ENCODE peak calls at places on chromosomes 2 and 18, in seven cellular contexts. O is brain microvascular endothelial cell, V is esophagus squamous epithelium, F is AG04450, T is tibial artery, I is ovary, X is pancreas. Z is an unnamed sample.

GRCh38 chr2:110755494-110756078 is 23.2 kb downstream of the ACOXL start:
- DNase-seq in F (no peak), X (no peak), O (no peak), I (no peak), T (no peak), V (no peak), Z (no peak)

GRCh38 chr2:62462211-62462610 is 43.8 kb downstream of the TMEM17 start:
- DNase-seq in O (no peak), I (no peak), T (no peak), V (no peak), X (no peak), F (no peak), Z (no peak)

GRCh38 chr2:105179469-105180372 is 61.8 kb upstream of the GPR45 start:
- DNase-seq in I (peak), T (no peak), O (peak), X (peak), V (no peak), F (peak), Z (peak)

GRCh38 chr2:85273732-85274731 is 53.8 kb downstream of the TGOLN2 start:
- DNase-seq in T (no peak), V (no peak), X (no peak), F (peak), O (peak), I (peak), Z (peak)

GRCh38 chr2:10382313-10383061 is 65.6 kb downstream of the ODC1 start:
- DNase-seq in V (peak), F (no peak), I (no peak), T (no peak), O (no peak), X (no peak), Z (no peak)

GRCh38 chr2:118539290-118539689 is 308.2 kb downstream of the EN1 start:
- DNase-seq in V (no peak), X (peak), T (no peak), F (no peak), I (peak), O (peak), Z (peak)

GRCh38 chr2:144402282-144402681 is 117.6 kb downstream of the ZEB2 start:
- DNase-seq in X (no peak), T (no peak), O (no peak), F (no peak), I (no peak), V (no peak), Z (peak)

GRCh38 chr2:208266641-208267335 is 733 bp downstream of the PIKFYVE start:
- DNase-seq in T (no peak), I (no peak), X (no peak), V (no peak), O (no peak), F (no peak), Z (no peak)

GRCh38 chr2:106575955-106576354 is 88.8 kb downstream of the CD8B2 start:
- DNase-seq in X (peak), V (no peak), T (peak), I (peak), F (no peak), O (peak), Z (peak)

GRCh38 chr2:200335657-200336056 is 29.2 kb downstream of the SPATS2L start:
- DNase-seq in F (no peak), V (no peak), I (no peak), O (no peak), X (no peak), T (no peak), Z (no peak)

GRCh38 chr2:15799432-15799827 is 140.9 kb upstream of the MYCN start:
- DNase-seq in F (no peak), X (no peak), O (no peak), T (no peak), I (no peak), V (no peak), Z (no peak)

GRCh38 chr2:15944325-15945017 is 4.1 kb downstream of the MYCN start:
- DNase-seq in F (no peak), I (no peak), X (no peak), V (no peak), T (no peak), O (no peak), Z (no peak)

GRCh38 chr2:190607014-190607597 is 41.8 kb upstream of the NAB1 start:
- DNase-seq in X (no peak), T (no peak), F (peak), I (no peak), V (no peak), O (peak), Z (no peak)

GRCh38 chr2:36433311-36434217 is 78.0 kb downstream of the CRIM1 start:
- DNase-seq in T (no peak), V (no peak), I (peak), O (peak), F (no peak), X (no peak), Z (no peak)

GRCh38 chr18:79400591-79401381 is 5.1 kb downstream of the NFATC1 start:
- DNase-seq in I (peak), T (no peak), F (no peak), V (no peak), X (no peak), O (no peak), Z (no peak)

GRCh38 chr18:32455346-32455745 is 15.3 kb downstream of the GAREM1 start:
- DNase-seq in V (no peak), X (no peak), T (no peak), O (no peak), I (no peak), F (no peak), Z (no peak)

GRCh38 chr2:56522605-56523089 is 338.9 kb downstream of the CCDC85A start:
- DNase-seq in X (peak), T (no peak), O (no peak), I (no peak), F (no peak), V (no peak), Z (no peak)

GRCh38 chr2:106108351-106108750 is 85.8 kb downstream of the UXS1 start:
- DNase-seq in F (no peak), T (no peak), V (no peak), I (peak), O (peak), X (no peak), Z (peak)

GRCh38 chr2:201260302-201260800 is at the start of gene CASP8:
- DNase-seq in F (no peak), X (no peak), O (peak), I (no peak), V (no peak), T (no peak), Z (peak)

GRCh38 chr18:75544051-75544481 is 116.6 kb upstream of the SMIM21 start:
- DNase-seq in T (no peak), V (no peak), X (no peak), O (no peak), I (no peak), F (no peak), Z (no peak)

GRCh38 chr2:174573621-174574081 is 24.0 kb downstream of the WIPF1 start:
- DNase-seq in F (no peak), T (peak), X (no peak), V (no peak), I (no peak), O (no peak), Z (no peak)

GRCh38 chr2:54613794-54614257 is 109.6 kb upstream of the EML6 start:
- DNase-seq in T (no peak), I (no peak), X (no peak), V (no peak), F (no peak), O (peak), Z (peak)

GRCh38 chr2:207318071-207318683 is 152.4 kb upstream of the KLF7 start:
- DNase-seq in T (no peak), V (no peak), O (no peak), X (no peak), F (no peak), I (no peak), Z (no peak)

GRCh38 chr18:56035546-56035945 is 447.6 kb upstream of the TCF4 start:
- DNase-seq in T (no peak), F (no peak), I (no peak), O (no peak), X (no peak), V (no peak), Z (no peak)

GRCh38 chr2:100214265-100214961 is 72.0 kb upstream of the AFF3 start:
- DNase-seq in X (no peak), O (no peak), T (peak), I (peak), F (no peak), V (no peak), Z (no peak)

GRCh38 chr2:222823183-222823915 is 37.5 kb upstream of the ACSL3 start:
- DNase-seq in F (no peak), V (no peak), O (no peak), X (no peak), I (no peak), T (no peak), Z (no peak)

GRCh38 chr2:179691235-179691634 is 170.2 kb downstream of the ZNF385B start:
- DNase-seq in O (no peak), I (no peak), T (no peak), V (no peak), F (no peak), X (no peak), Z (no peak)

GRCh38 chr2:162919111-162919510 is 80.5 kb upstream of the KCNH7 start:
- DNase-seq in T (no peak), I (no peak), V (no peak), O (no peak), F (no peak), X (no peak), Z (no peak)

GRCh38 chr2:62999905-63000304 is 50.7 kb upstream of the OTX1 start:
- DNase-seq in I (no peak), V (no peak), X (no peak), F (no peak), O (no peak), T (peak), Z (peak)

GRCh38 chr2:12923907-12924610 is 207.3 kb downstream of the TRIB2 start:
- DNase-seq in F (no peak), V (no peak), O (no peak), X (no peak), T (no peak), I (no peak), Z (no peak)

GRCh38 chr2:204431529-204431928 is 113.7 kb upstream of the PARD3B start:
- DNase-seq in O (no peak), X (no peak), I (no peak), T (no peak), V (no peak), F (no peak), Z (no peak)

GRCh38 chr2:205754924-205755321 is 72.6 kb downstream of the NRP2 start:
- DNase-seq in F (no peak), V (no peak), O (peak), X (no peak), T (no peak), I (peak), Z (peak)

GRCh38 chr18:66826211-66826610 is 222.3 kb upstream of the CDH19 start:
- DNase-seq in I (no peak), T (no peak), F (no peak), O (no peak), X (no peak), V (no peak), Z (no peak)

GRCh38 chr2:238425505-238425978 is 1.2 kb upstream of the ASB1 start:
- DNase-seq in F (no peak), T (no peak), O (no peak), X (no peak), V (no peak), I (no peak), Z (peak)

DNA sequence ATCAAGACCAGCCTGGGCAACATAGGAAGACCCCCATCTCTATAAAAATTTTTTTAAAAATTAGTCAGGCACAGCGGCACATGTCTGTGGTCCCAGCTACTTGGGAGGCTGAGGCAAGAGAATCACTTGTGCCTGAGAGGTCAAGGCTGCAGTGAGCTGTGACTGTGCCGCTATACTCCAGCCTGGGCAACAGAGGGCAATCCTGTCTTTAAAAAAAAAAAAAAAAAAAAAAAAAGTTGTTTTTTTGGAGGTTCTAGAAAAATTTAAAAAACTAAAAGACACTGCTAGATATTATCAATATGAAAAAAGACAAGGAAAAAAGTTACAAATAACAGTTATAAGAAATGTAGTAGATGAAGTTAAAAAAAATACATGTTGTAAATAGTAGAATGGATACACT is 56.1 kb upstream of the C2orf15 start:
- DNase-seq in I (no peak), V (no peak), O (no peak), T (no peak), F (no peak), X (no peak), Z (no peak)
- TF ChIP-seq CTCF in I (no peak), V (no peak), O (peak), T (no peak), F (peak), X (no peak), Z (no peak)

GRCh38 chr2:230716588-230716987 is 3.9 kb downstream of the CAB39 start:
- DNase-seq in X (no peak), V (no peak), F (no peak), O (no peak), T (no peak), I (no peak), Z (no peak)

GRCh38 chr2:230719340-230719739 is 6.7 kb downstream of the CAB39 start:
- DNase-seq in O (no peak), I (no peak), X (no peak), T (no peak), V (no peak), F (no peak), Z (no peak)

GRCh38 chr2:230715201-230715600 is 2.6 kb downstream of the CAB39 start:
- DNase-seq in T (no peak), F (no peak), I (no peak), V (no peak), O (no peak), X (no peak), Z (no peak)

GRCh38 chr2:230714122-230714453 is 1.4 kb downstream of the CAB39 start:
- DNase-seq in V (no peak), F (no peak), O (peak), I (no peak), T (no peak), X (no peak), Z (peak)

DNA sequence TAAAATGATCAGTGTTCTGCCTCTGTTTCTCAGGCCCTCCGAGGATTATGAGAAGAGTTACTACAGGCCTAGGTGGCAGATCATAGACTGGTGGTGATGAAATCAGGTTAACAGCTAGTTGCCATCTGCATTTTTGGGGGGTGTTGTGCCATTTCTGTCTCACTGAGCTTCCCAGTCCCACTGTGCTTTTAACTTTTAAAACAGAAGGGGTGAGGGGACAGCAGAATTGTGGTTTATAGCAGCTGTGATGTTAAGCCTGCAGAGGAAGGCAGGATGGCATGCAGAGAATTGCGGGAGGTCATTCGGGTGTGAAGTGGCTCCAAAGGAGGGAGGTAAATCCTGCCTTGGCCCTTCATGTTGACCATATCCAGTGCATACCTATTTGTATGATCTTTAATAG is 5.0 kb downstream of the CAB39 start:
- DNase-seq in I (no peak), V (no peak), X (no peak), T (no peak), O (no peak), F (no peak), Z (no peak)
- H3K4me3 ChIP-seq in I (no peak), V (no peak), X (no peak), T (no peak), O (no peak), F (no peak), Z (no peak)

GRCh38 chr18:51135795-51136194 is 61.7 kb downstream of the MEX3C start:
- DNase-seq in I (no peak), V (no peak), O (no peak), T (no peak), F (no peak), X (no peak), Z (no peak)
- TF ChIP-seq CTCF in I (no peak), V (peak), O (peak), T (no peak), F (peak), X (no peak), Z (peak)

DNA sequence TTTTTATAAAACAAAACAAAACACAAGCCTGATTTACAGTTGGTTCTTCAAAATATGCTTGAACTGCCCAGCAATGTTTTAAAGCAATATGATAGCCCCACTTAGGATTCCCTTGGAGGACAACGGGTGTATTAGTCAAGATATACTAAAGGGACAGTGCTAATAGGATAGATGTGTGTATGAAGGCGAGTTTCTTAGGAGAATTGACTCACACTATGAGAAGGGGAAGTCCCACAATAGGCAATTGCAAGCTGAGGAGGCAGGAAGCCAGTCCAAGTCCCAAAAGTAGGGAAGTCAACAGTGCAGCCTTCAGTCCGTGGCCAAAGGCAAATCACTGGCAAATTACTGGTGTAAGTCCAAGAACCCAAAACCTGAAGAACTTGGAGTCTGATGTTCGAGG is 167.9 kb downstream of the CBLN2 start:
- DNase-seq in X (no peak), T (no peak), F (no peak), O (no peak), I (no peak), V (no peak), Z (no peak)
- H3K4me3 ChIP-seq in X (no peak), T (no peak), F (no peak), O (no peak), I (no peak), V (no peak), Z (no peak)

DNA sequence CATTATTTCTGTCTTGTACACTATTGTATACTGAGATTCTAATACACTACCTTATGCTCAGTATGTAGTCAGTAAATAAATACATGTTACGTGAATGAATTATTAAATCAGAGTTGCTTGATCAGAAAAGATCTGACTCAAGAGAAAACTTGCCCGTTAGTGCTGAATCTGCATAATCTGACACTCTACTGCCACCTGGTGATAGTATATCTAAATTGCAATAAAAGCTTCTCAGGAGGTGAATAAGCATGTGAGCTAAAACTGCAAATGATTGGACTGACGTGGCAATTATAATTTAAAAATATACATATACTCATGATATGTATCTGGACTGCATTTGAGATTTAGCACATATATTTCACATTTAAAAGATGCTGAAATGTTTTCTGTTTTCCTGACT is 70.4 kb downstream of the KIAA1328 start:
- DNase-seq in F (no peak), X (no peak), T (no peak), O (no peak), V (no peak), I (no peak), Z (no peak)
- TF ChIP-seq CTCF in F (no peak), X (no peak), T (no peak), O (peak), V (peak), I (no peak), Z (no peak)

DNA sequence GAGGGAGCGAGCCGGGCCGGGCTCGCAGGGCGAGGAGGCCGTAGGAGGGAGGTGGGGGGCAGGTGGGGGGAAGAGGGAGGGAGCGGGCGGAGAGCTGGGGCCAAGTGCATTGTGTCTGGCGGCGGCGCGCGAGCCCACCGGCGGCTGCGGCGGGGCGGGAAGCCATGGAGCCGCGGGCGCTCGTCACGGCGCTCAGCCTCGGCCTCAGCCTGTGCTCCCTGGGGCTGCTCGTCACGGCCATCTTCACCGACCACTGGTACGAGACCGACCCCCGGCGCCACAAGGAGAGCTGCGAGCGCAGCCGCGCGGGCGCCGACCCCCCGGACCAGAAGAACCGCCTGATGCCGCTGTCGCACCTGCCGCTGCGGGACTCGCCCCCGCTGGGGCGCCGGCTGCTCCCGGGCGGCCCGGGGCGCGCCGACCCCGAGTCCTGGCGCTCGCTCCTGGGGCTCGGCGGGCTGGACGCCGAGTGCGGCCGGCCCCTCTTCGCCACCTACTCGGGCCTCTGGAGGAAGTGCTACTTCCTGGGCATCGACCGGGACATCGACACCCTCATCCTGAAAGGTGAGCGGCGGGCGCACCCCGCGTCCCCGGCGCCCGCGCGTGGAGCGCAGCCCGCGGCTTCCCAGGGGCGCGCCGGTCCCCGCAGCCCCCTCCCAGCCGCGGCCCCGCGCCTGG is at the start of gene TMEM178A:
- DNase-seq in F (no peak), O (no peak), T (no peak), X (no peak), I (peak), V (no peak), Z (no peak)
- H3K4me3 ChIP-seq in F (peak), O (peak), T (peak), X (peak), I (peak), V (peak), Z (peak)

GRCh38 chr2:46652514-46653170 is 173.3 kb downstream of the TMEM247 start:
- DNase-seq in V (no peak), O (no peak), F (no peak), X (no peak), T (no peak), I (no peak), Z (no peak)

GRCh38 chr2:46655551-46656436 is 176.4 kb downstream of the TMEM247 start:
- DNase-seq in I (no peak), O (no peak), T (no peak), X (no peak), F (no peak), V (no peak), Z (no peak)

GRCh38 chr2:46651363-46652099 is 172.2 kb downstream of the TMEM247 start:
- DNase-seq in I (peak), O (no peak), X (no peak), V (no peak), T (no peak), F (no peak), Z (peak)

GRCh38 chr2:46650556-46651001 is 171.2 kb downstream of the TMEM247 start:
- DNase-seq in O (peak), I (peak), T (peak), X (peak), V (no peak), F (peak), Z (peak)

GRCh38 chr2:46653539-46653938 is 174.2 kb downstream of the TMEM247 start:
- DNase-seq in O (no peak), X (no peak), I (no peak), F (no peak), T (no peak), V (no peak), Z (no peak)
- TF ChIP-seq CTCF in O (no peak), X (no peak), I (no peak), F (no peak), T (no peak), V (no peak), Z (no peak)

DNA sequence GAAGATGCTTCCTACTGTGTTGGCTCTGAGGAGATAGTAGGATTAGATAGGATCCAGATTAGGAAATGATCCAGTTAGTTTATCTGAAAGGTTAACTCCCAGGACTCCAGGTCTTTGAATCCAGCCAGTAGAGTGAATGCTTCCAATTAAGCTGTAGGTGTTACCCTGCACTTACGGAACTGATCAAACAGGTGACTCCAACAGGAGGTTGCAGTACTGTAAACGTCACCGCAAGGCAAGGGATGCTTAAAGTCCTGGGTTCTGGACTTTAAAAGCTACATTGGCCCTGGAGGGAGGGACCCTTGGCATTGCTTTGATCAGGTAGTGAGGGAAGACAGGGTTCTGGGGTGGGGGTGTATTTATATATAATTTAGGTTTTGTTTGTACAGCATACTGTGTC is 5.6 kb downstream of the LGALSL start:
- DNase-seq in F (no peak), V (no peak), I (no peak), T (no peak), X (no peak), O (no peak), Z (no peak)
- H3K4me3 ChIP-seq in F (no peak), V (no peak), I (no peak), T (no peak), X (no peak), O (no peak), Z (no peak)